ENCODE peak calls at places on chromosomes 4 and X, in ten cellular contexts. O is DND-41, V is uterus, T is neuronal stem cell, R is heart right ventricle, S is upper lobe of right lung, L is pancreas, K is psoas muscle, J is tibial artery, U is ovary. H is an unnamed sample. For H3K9me3, the result is how much of the 10 kb centered on the place peaks cover.

GRCh38 chr4:53088132-53088531 is 226.0 kb downstream of the RASL11B start:
- DNase-seq in O (no peak), V (no peak), T (no peak), R (no peak), S (no peak), L (no peak), K (peak), J (no peak), U (no peak), H (no peak)

GRCh38 chrX:115460565-115460888 is 100.4 kb upstream of the PLS3 start:
- DNase-seq in O (no peak), V (no peak), T (no peak), R (peak), S (no peak), L (no peak), K (no peak), J (no peak), U (no peak), H (no peak)

GRCh38 chrX:95903490-95903889 is 781.2 kb upstream of the DIAPH2 start:
- DNase-seq in O (no peak), V (no peak), T (no peak), R (no peak), S (no peak), L (no peak), K (no peak), J (no peak), U (no peak), H (no peak)

GRCh38 chr4:156291317-156291716 is 337.7 kb upstream of the CTSO start:
- DNase-seq in O (no peak), V (no peak), T (no peak), R (no peak), S (no peak), L (no peak), K (no peak), J (no peak), U (no peak), H (no peak)

GRCh38 chrX:126141014-126141413 is 25.1 kb downstream of the DCAF12L2 start:
- DNase-seq in O (no peak), V (no peak), T (no peak), R (no peak), S (no peak), L (no peak), K (no peak), J (no peak), U (no peak), H (no peak)

GRCh38 chrX:49276671-49277519 is 7.3 kb downstream of the PPP1R3F start:
- DNase-seq in O (no peak), V (peak), T (no peak), R (no peak), S (no peak), L (peak), K (no peak), J (no peak), U (no peak), H (no peak)

GRCh38 chr4:88195666-88196365 is 37.4 kb upstream of the ABCG2 start:
- DNase-seq in O (no peak), V (no peak), T (no peak), R (no peak), S (no peak), L (no peak), K (no peak), J (no peak), U (no peak), H (no peak)

GRCh38 chrX:136866337-136867095 is 14.0 kb downstream of the RBMX start:
- DNase-seq in O (no peak), V (no peak), T (no peak), R (no peak), S (no peak), L (no peak), K (no peak), J (no peak), U (no peak), H (no peak)

GRCh38 chr4:128225148-128225547 is 62.5 kb downstream of the PGRMC2 start:
- DNase-seq in O (no peak), V (no peak), T (no peak), R (no peak), S (no peak), L (no peak), K (no peak), J (no peak), U (no peak), H (no peak)

GRCh38 chr4:47838445-47838844 is 578 bp upstream of the CORIN start:
- DNase-seq in O (no peak), V (no peak), T (no peak), R (no peak), S (no peak), L (no peak), K (no peak), J (no peak), U (no peak), H (no peak)

GRCh38 chrX:129493643-129494042 is 29.6 kb downstream of the SMARCA1 start:
- DNase-seq in O (no peak), V (no peak), T (no peak), R (no peak), S (no peak), L (no peak), K (no peak), J (no peak), U (no peak), H (no peak)

GRCh38 chrX:57929373-57929772 is 19.1 kb upstream of the ZXDA start:
- DNase-seq in O (peak), V (no peak), T (no peak), R (no peak), S (no peak), L (no peak), K (no peak), J (no peak), U (no peak), H (no peak)

GRCh38 chr4:121950680-121951569 is 935 bp downstream of the TRPC3 start:
- DNase-seq in O (no peak), V (peak), T (peak), R (peak), S (peak), L (peak), K (peak), J (peak), U (peak), H (no peak)

GRCh38 chr4:8617486-8618040 is 25.0 kb downstream of the CPZ start:
- DNase-seq in O (no peak), V (no peak), T (no peak), R (no peak), S (no peak), L (peak), K (peak), J (no peak), U (no peak), H (no peak)

GRCh38 chr4:8614365-8615193 is 22.0 kb downstream of the CPZ start:
- DNase-seq in O (peak), V (no peak), T (no peak), R (no peak), S (no peak), L (peak), K (peak), J (no peak), U (peak), H (no peak)

GRCh38 chr4:8616831-8617230 is 24.3 kb downstream of the CPZ start:
- DNase-seq in O (no peak), V (no peak), T (no peak), R (no peak), S (no peak), L (peak), K (peak), J (no peak), U (peak), H (no peak)

GRCh38 chr4:8615366-8615765 is 22.8 kb downstream of the CPZ start:
- DNase-seq in O (no peak), V (no peak), T (no peak), R (no peak), S (no peak), L (peak), K (peak), J (no peak), U (peak), H (no peak)

GRCh38 chr4:8615921-8616787 is 23.6 kb downstream of the CPZ start:
- DNase-seq in O (no peak), V (no peak), T (no peak), R (no peak), S (no peak), L (peak), K (peak), J (no peak), U (peak), H (no peak)
- H3K9me3 ChIP-seq in O (under half), V (under half), T (under half), R (under half), S (under half), L (under half), K (under half), J (under half), U (under half), H (under half)

GRCh38 chr4:19678763-19679162 is 572.9 kb upstream of the SLIT2 start:
- DNase-seq in O (peak), V (no peak), T (no peak), R (no peak), S (no peak), L (no peak), K (no peak), J (no peak), U (no peak), H (no peak)
- H3K9me3 ChIP-seq in O (under half), V (under half), T (under half), R (under half), S (under half), L (under half), K (under half), J (under half), U (under half), H (under half)

DNA sequence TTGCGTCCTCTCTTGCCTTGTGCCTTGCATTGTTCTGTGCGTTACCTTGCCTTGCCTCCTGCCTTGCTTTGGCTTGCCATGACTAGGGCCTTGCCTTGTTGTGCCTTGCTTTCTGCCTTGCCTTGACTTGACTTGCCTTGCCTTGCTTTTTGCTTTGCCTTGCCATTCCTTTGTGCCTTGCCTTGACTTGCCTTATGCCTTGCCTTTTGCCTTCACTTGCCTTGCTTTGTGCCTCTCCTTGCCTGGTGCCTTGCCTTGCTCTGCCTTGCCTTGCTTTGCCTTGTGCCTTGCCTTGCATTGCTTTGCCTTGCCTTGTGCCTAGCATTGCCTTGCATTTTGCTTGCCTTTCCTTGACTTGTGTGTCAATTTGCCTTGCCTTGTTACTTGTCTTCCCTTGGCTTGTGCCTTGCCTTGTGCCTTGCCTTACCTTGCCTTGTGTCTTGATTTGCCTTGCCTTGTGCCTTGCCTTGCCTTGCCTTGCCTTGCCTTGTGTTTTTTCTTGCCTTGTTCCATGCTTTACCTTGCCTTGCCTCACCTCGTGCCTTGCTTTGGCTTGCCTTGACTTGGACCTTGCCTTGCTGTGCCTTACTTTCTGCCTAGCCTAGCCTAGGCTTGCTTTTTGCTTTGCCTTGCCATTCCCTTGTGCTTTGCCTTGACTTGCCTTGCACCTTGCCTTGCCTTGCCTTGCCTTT is 95.8 kb downstream of the TAB3 start:
- DNase-seq in O (no peak), V (no peak), T (no peak), R (no peak), S (no peak), L (no peak), K (no peak), J (no peak), U (no peak), H (no peak)
- H3K9me3 ChIP-seq in O (under half), V (under half), T (under half), R (under half), S (under half), L (under half), K (under half), J (under half), U (under half), H (under half)

GRCh38 chr4:25209702-25210101 is 24.1 kb upstream of the PI4K2B start:
- DNase-seq in O (no peak), V (no peak), T (no peak), R (no peak), S (no peak), L (no peak), K (no peak), J (no peak), U (no peak), H (no peak)

GRCh38 chr4:25212822-25213221 is 21.0 kb upstream of the PI4K2B start:
- DNase-seq in O (no peak), V (no peak), T (no peak), R (no peak), S (no peak), L (no peak), K (no peak), J (no peak), U (no peak), H (no peak)

GRCh38 chr4:25211721-25212120 is 22.1 kb upstream of the PI4K2B start:
- DNase-seq in O (no peak), V (no peak), T (no peak), R (no peak), S (no peak), L (no peak), K (no peak), J (no peak), U (no peak), H (no peak)

GRCh38 chr4:25213327-25213979 is 20.4 kb upstream of the PI4K2B start:
- DNase-seq in O (no peak), V (no peak), T (no peak), R (no peak), S (no peak), L (no peak), K (no peak), J (no peak), U (no peak), H (no peak)

GRCh38 chr4:25215506-25215905 is 18.3 kb upstream of the PI4K2B start:
- DNase-seq in O (no peak), V (no peak), T (no peak), R (no peak), S (no peak), L (no peak), K (no peak), J (no peak), U (no peak), H (no peak)
- H3K9me3 ChIP-seq in O (under half), V (under half), T (under half), R (under half), S (under half), L (under half), K (under half), J (under half), U (under half), H (under half)

GRCh38 chr4:32909722-32910121 is 2189.6 kb downstream of the PCDH7 start:
- DNase-seq in O (no peak), V (no peak), T (no peak), R (no peak), S (no peak), L (peak), K (no peak), J (no peak), U (no peak), H (no peak)
- H3K9me3 ChIP-seq in O (under half), V (under half), T (under half), R (under half), S (under half), L (under half), K (under half), J (under half), U (under half), H (under half)

DNA sequence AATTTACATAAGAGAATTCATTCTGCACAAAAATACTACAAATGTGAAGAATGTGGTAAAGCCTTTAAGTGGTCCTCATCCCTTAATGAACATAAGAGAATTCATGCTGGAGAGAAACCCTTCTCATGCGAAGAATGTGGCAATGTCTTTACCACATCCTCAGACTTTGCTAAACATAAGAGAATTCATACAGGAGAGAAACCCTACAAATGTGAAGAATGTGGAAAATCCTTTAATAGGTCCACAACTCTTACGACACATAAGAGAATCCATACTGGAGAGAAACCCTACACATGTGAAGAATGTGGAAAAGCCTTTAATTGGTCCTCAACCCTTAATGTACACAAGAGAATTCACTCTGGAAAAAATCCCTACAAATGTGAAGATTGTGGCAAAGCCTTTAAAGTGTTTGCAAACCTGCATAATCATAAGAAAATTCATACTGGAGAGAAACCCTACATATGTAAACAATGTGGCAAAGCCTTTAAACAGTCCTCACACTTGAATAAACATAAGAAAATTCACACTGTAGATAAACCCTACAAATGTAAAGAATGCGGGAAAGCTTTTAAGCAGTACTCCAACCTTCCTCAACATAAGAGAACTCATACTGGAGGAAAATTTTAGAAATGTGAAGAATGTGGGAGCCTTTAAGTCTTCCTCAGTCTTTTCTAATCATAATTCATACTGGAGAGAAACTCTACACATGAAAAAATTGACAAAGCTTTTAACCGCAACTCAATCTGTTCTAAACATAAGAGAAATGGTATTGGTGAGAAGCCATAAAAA is 37.4 kb downstream of the ZNF718 start:
- DNase-seq in O (no peak), V (no peak), T (no peak), R (no peak), S (no peak), L (no peak), K (no peak), J (no peak), U (no peak), H (no peak)
- H3K9me3 ChIP-seq in O (half or more), V (half or more), T (half or more), R (half or more), S (half or more), L (under half), K (half or more), J (under half), U (under half), H (under half)

GRCh38 chr4:169124661-169125060 is 114.6 kb upstream of the CBR4 start:
- DNase-seq in O (no peak), V (no peak), T (no peak), R (no peak), S (no peak), L (no peak), K (no peak), J (no peak), U (no peak), H (no peak)

GRCh38 chr4:169133932-169134331 is 123.9 kb upstream of the CBR4 start:
- DNase-seq in O (no peak), V (no peak), T (no peak), R (no peak), S (no peak), L (no peak), K (no peak), J (no peak), U (no peak), H (no peak)

GRCh38 chr4:169132561-169133305 is 122.7 kb upstream of the CBR4 start:
- DNase-seq in O (no peak), V (no peak), T (no peak), R (no peak), S (no peak), L (no peak), K (no peak), J (no peak), U (no peak), H (no peak)

GRCh38 chr4:169131556-169132208 is 121.6 kb upstream of the CBR4 start:
- DNase-seq in O (no peak), V (no peak), T (no peak), R (no peak), S (no peak), L (no peak), K (no peak), J (no peak), U (no peak), H (no peak)

GRCh38 chr4:169128902-169129301 is 118.8 kb upstream of the CBR4 start:
- DNase-seq in O (no peak), V (no peak), T (no peak), R (no peak), S (no peak), L (no peak), K (no peak), J (no peak), U (no peak), H (no peak)
- H3K9me3 ChIP-seq in O (under half), V (under half), T (under half), R (under half), S (under half), L (under half), K (under half), J (under half), U (under half), H (under half)